ENCODE peak calls at places on chromosomes 13 and 19, in seven cellular contexts. R is astrocyte of the spinal cord, Y is T-helper 1 cell, A is NCI-H146, M is LoVo, E is GM12891, H is GM03348. K is an unnamed sample.

GRCh38 chr13:75307370-75307984 is 174.5 kb downstream of the TBC1D4 start:
- DNase-seq in Y (no peak), H (no peak), R (no peak), A (no peak), E (no peak), M (no peak), K (no peak)

GRCh38 chr13:49341517-49341916 is 93.8 kb downstream of the CDADC1 start:
- DNase-seq in M (no peak), A (no peak), R (no peak), H (no peak), Y (no peak), E (no peak), K (no peak)

GRCh38 chr19:51811344-51811743 is 16.4 kb downstream of the FPR3 start:
- DNase-seq in Y (no peak), E (no peak), H (no peak), R (no peak), M (no peak), A (no peak), K (no peak)

GRCh38 chr19:16327911-16328823 is 3.5 kb downstream of the KLF2 start:
- DNase-seq in R (peak), E (no peak), H (peak), Y (peak), M (no peak), A (no peak), K (no peak)

GRCh38 chr13:74443623-74444022 is 309.4 kb upstream of the KLF12 start:
- DNase-seq in R (peak), A (no peak), E (no peak), Y (no peak), H (peak), M (peak), K (no peak)

GRCh38 chr13:28819046-28819747 is 942 bp upstream of the MTUS2 start:
- DNase-seq in A (no peak), R (peak), M (no peak), E (no peak), H (peak), Y (no peak), K (no peak)

GRCh38 chr19:32404939-32405430 is 585 bp upstream of the DPY19L3 start:
- DNase-seq in R (no peak), E (no peak), Y (no peak), M (no peak), A (peak), H (peak), K (no peak)

GRCh38 chr13:27404680-27405079 is 19.7 kb upstream of the GTF3A start:
- DNase-seq in R (no peak), M (no peak), E (no peak), A (peak), H (no peak), Y (no peak), K (no peak)

GRCh38 chr13:20553309-20553708 is 13.6 kb upstream of the IFT88 start:
- DNase-seq in H (no peak), A (no peak), R (peak), E (no peak), M (no peak), Y (no peak), K (no peak)

GRCh38 chr19:49533551-49534488 is 6.0 kb downstream of the RCN3 start:
- DNase-seq in Y (peak), H (peak), M (no peak), R (peak), E (peak), A (peak), K (peak)

GRCh38 chr19:58555369-58555885 is 522 bp upstream of the CHMP2A start:
- DNase-seq in E (no peak), R (no peak), A (no peak), M (no peak), H (no peak), Y (no peak), K (no peak)

GRCh38 chr19:47881757-47882156 is 4.4 kb downstream of the SULT2A1 start:
- DNase-seq in E (no peak), R (no peak), H (no peak), A (no peak), Y (no peak), M (no peak), K (no peak)

GRCh38 chr19:6239401-6239844 is 40.4 kb downstream of the MLLT1 start:
- DNase-seq in E (peak), H (peak), A (no peak), R (no peak), M (no peak), Y (no peak), K (no peak)

GRCh38 chr13:75760182-75760981 is 124.3 kb downstream of the LMO7 start:
- DNase-seq in Y (no peak), H (no peak), R (no peak), A (peak), E (no peak), M (peak), K (peak)

GRCh38 chr19:40530091-40530901 is 46.4 kb upstream of the SHKBP1 start:
- DNase-seq in E (no peak), A (peak), M (no peak), H (peak), Y (no peak), R (no peak), K (peak)

GRCh38 chr19:56176881-56177280 is 1.1 kb downstream of the GALP start:
- DNase-seq in R (no peak), M (no peak), H (no peak), Y (no peak), A (peak), E (no peak), K (no peak)

GRCh38 chr13:22061806-22062391 is 391.0 kb downstream of the FGF9 start:
- DNase-seq in E (no peak), R (no peak), H (no peak), Y (no peak), A (no peak), M (no peak), K (no peak)

GRCh38 chr13:77565635-77566034 is 30.1 kb downstream of the SCEL start:
- DNase-seq in Y (no peak), H (peak), M (peak), A (peak), E (no peak), R (peak), K (no peak)

GRCh38 chr13:96025283-96025682 is 27.9 kb downstream of the UGGT2 start:
- DNase-seq in E (no peak), Y (no peak), R (no peak), M (no peak), H (peak), A (no peak), K (no peak)

GRCh38 chr19:56707821-56708220 is 36.3 kb upstream of the ZNF835 start:
- DNase-seq in A (no peak), E (no peak), Y (no peak), M (no peak), R (no peak), H (no peak), K (no peak)

GRCh38 chr19:36115453-36116343 is at the start of gene TBCB:
- DNase-seq in R (peak), M (no peak), Y (peak), H (peak), E (peak), A (peak), K (no peak)